ENCODE peak calls at places on chromosomes 13 and 19, in ten cellular contexts. One of them, this sample, is unnamed.

GRCh38 chr19:45615795-45616708 is 14.0 kb upstream of the GPR4 start:
- DNase-seq in thoracic aorta: no peak
- DNase-seq in tibial artery: peak
- DNase-seq in chondrocyte: no peak
- DNase-seq in fibroblast of lung: peak
- DNase-seq in HL-60: peak
- DNase-seq in lower leg skin: peak
- DNase-seq in natural killer cell: peak
- DNase-seq in Calu3: peak
- DNase-seq in epithelial cell of esophagus: peak
- DNase-seq in this sample: peak

GRCh38 chr13:34411881-34412280 is 530.2 kb upstream of the NBEA start:
- DNase-seq in thoracic aorta: no peak
- DNase-seq in tibial artery: no peak
- DNase-seq in chondrocyte: no peak
- DNase-seq in fibroblast of lung: no peak
- DNase-seq in HL-60: no peak
- DNase-seq in lower leg skin: no peak
- DNase-seq in natural killer cell: no peak
- DNase-seq in Calu3: no peak
- DNase-seq in epithelial cell of esophagus: no peak
- DNase-seq in this sample: no peak

GRCh38 chr19:46297700-46298476 is 1.0 kb downstream of the HIF3A start:
- DNase-seq in thoracic aorta: peak
- DNase-seq in tibial artery: peak
- DNase-seq in chondrocyte: no peak
- DNase-seq in fibroblast of lung: no peak
- DNase-seq in HL-60: no peak
- DNase-seq in lower leg skin: peak
- DNase-seq in natural killer cell: no peak
- DNase-seq in Calu3: no peak
- DNase-seq in epithelial cell of esophagus: no peak
- DNase-seq in this sample: no peak

GRCh38 chr19:29687244-29687896 is 22.1 kb downstream of the PLEKHF1 start:
- DNase-seq in thoracic aorta: no peak
- DNase-seq in tibial artery: peak
- DNase-seq in chondrocyte: no peak
- DNase-seq in fibroblast of lung: peak
- DNase-seq in HL-60: no peak
- DNase-seq in lower leg skin: peak
- DNase-seq in natural killer cell: no peak
- DNase-seq in Calu3: no peak
- DNase-seq in epithelial cell of esophagus: peak
- DNase-seq in this sample: no peak

GRCh38 chr13:102846261-102847015 is 606 bp downstream of the ERCC5 start:
- DNase-seq in thoracic aorta: no peak
- DNase-seq in tibial artery: no peak
- DNase-seq in chondrocyte: no peak
- DNase-seq in fibroblast of lung: peak
- DNase-seq in HL-60: no peak
- DNase-seq in lower leg skin: peak
- DNase-seq in natural killer cell: peak
- DNase-seq in Calu3: no peak
- DNase-seq in epithelial cell of esophagus: peak
- DNase-seq in this sample: no peak

GRCh38 chr19:32691952-32692726 is 518 bp downstream of the NUDT19 start:
- DNase-seq in thoracic aorta: no peak
- DNase-seq in tibial artery: peak
- DNase-seq in chondrocyte: peak
- DNase-seq in fibroblast of lung: peak
- DNase-seq in HL-60: peak
- DNase-seq in lower leg skin: peak
- DNase-seq in natural killer cell: peak
- DNase-seq in Calu3: peak
- DNase-seq in epithelial cell of esophagus: peak
- DNase-seq in this sample: no peak

GRCh38 chr13:50850445-50850844 is 7.0 kb upstream of the DLEU7 start:
- DNase-seq in thoracic aorta: no peak
- DNase-seq in tibial artery: no peak
- DNase-seq in chondrocyte: no peak
- DNase-seq in fibroblast of lung: no peak
- DNase-seq in HL-60: no peak
- DNase-seq in lower leg skin: no peak
- DNase-seq in natural killer cell: no peak
- DNase-seq in Calu3: no peak
- DNase-seq in epithelial cell of esophagus: no peak
- DNase-seq in this sample: no peak

GRCh38 chr19:2491130-2491801 is 15.3 kb downstream of the GADD45B start:
- DNase-seq in thoracic aorta: no peak
- DNase-seq in tibial artery: no peak
- DNase-seq in chondrocyte: peak
- DNase-seq in fibroblast of lung: peak
- DNase-seq in HL-60: no peak
- DNase-seq in lower leg skin: peak
- DNase-seq in natural killer cell: no peak
- DNase-seq in Calu3: peak
- DNase-seq in epithelial cell of esophagus: peak
- DNase-seq in this sample: no peak

GRCh38 chr13:50119593-50119992 is 104.3 kb downstream of the KCNRG start:
- DNase-seq in thoracic aorta: no peak
- DNase-seq in tibial artery: no peak
- DNase-seq in chondrocyte: no peak
- DNase-seq in fibroblast of lung: no peak
- DNase-seq in HL-60: no peak
- DNase-seq in lower leg skin: no peak
- DNase-seq in natural killer cell: no peak
- DNase-seq in Calu3: no peak
- DNase-seq in epithelial cell of esophagus: no peak
- DNase-seq in this sample: no peak

GRCh38 chr19:7869910-7870511 is 4.2 kb downstream of the PRR36 start:
- DNase-seq in thoracic aorta: no peak
- DNase-seq in tibial artery: no peak
- DNase-seq in chondrocyte: no peak
- DNase-seq in fibroblast of lung: no peak
- DNase-seq in HL-60: no peak
- DNase-seq in lower leg skin: no peak
- DNase-seq in natural killer cell: peak
- DNase-seq in Calu3: no peak
- DNase-seq in epithelial cell of esophagus: peak
- DNase-seq in this sample: no peak

GRCh38 chr13:31045621-31046081 is 113.2 kb downstream of the TEX26 start:
- DNase-seq in thoracic aorta: peak
- DNase-seq in tibial artery: peak
- DNase-seq in chondrocyte: no peak
- DNase-seq in fibroblast of lung: peak
- DNase-seq in HL-60: peak
- DNase-seq in lower leg skin: peak
- DNase-seq in natural killer cell: no peak
- DNase-seq in Calu3: peak
- DNase-seq in epithelial cell of esophagus: peak
- DNase-seq in this sample: no peak

GRCh38 chr13:21011378-21011777 is 50.0 kb downstream of the LATS2 start:
- DNase-seq in thoracic aorta: no peak
- DNase-seq in tibial artery: no peak
- DNase-seq in chondrocyte: no peak
- DNase-seq in fibroblast of lung: peak
- DNase-seq in HL-60: no peak
- DNase-seq in lower leg skin: no peak
- DNase-seq in natural killer cell: no peak
- DNase-seq in Calu3: no peak
- DNase-seq in epithelial cell of esophagus: no peak
- DNase-seq in this sample: no peak

DNA sequence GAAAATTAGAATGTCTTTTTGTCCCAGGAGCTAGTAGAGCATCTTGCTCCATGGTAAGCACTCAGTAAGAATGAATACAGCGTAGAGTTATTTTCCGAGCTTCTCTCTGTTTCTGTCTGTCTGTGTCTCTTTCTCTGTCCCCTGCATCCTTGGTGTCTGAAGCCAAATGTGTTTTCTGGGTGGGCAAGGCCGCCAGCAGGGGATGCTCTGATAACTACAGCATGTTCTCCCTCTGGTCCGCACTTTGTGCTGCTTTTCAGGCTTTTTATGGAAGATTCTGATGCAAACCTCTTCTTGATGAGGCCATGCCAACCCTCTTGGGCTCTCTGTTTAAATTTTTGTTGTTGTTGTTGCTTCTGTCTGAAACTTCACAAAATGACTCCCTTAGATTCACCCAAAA is 142.8 kb upstream of the UBL3 start:
- DNase-seq in thoracic aorta: no peak
- DNase-seq in tibial artery: no peak
- DNase-seq in chondrocyte: no peak
- DNase-seq in fibroblast of lung: no peak
- DNase-seq in HL-60: no peak
- DNase-seq in lower leg skin: no peak
- DNase-seq in natural killer cell: no peak
- DNase-seq in Calu3: no peak
- DNase-seq in epithelial cell of esophagus: no peak
- DNase-seq in this sample: no peak
- TF ChIP-seq CTCF in thoracic aorta: no peak
- TF ChIP-seq CTCF in tibial artery: no peak
- TF ChIP-seq CTCF in chondrocyte: no peak
- TF ChIP-seq CTCF in fibroblast of lung: no peak
- TF ChIP-seq CTCF in HL-60: no peak
- TF ChIP-seq CTCF in lower leg skin: no peak
- TF ChIP-seq CTCF in natural killer cell: no peak
- TF ChIP-seq CTCF in Calu3: no peak
- TF ChIP-seq CTCF in epithelial cell of esophagus: no peak
- TF ChIP-seq CTCF in this sample: no peak

GRCh38 chr19:50796128-50796633 is 6.0 kb downstream of the ACP4 start:
- DNase-seq in thoracic aorta: no peak
- DNase-seq in tibial artery: no peak
- DNase-seq in chondrocyte: no peak
- DNase-seq in fibroblast of lung: no peak
- DNase-seq in HL-60: no peak
- DNase-seq in lower leg skin: no peak
- DNase-seq in natural killer cell: no peak
- DNase-seq in Calu3: no peak
- DNase-seq in epithelial cell of esophagus: no peak
- DNase-seq in this sample: no peak

GRCh38 chr19:50793558-50794065 is 3.4 kb downstream of the ACP4 start:
- DNase-seq in thoracic aorta: no peak
- DNase-seq in tibial artery: no peak
- DNase-seq in chondrocyte: no peak
- DNase-seq in fibroblast of lung: no peak
- DNase-seq in HL-60: no peak
- DNase-seq in lower leg skin: no peak
- DNase-seq in natural killer cell: no peak
- DNase-seq in Calu3: no peak
- DNase-seq in epithelial cell of esophagus: no peak
- DNase-seq in this sample: no peak

GRCh38 chr19:50795665-50796073 is 5.5 kb downstream of the ACP4 start:
- DNase-seq in thoracic aorta: no peak
- DNase-seq in tibial artery: no peak
- DNase-seq in chondrocyte: no peak
- DNase-seq in fibroblast of lung: no peak
- DNase-seq in HL-60: no peak
- DNase-seq in lower leg skin: no peak
- DNase-seq in natural killer cell: no peak
- DNase-seq in Calu3: no peak
- DNase-seq in epithelial cell of esophagus: no peak
- DNase-seq in this sample: no peak

GRCh38 chr19:50794074-50794777 is 4.0 kb downstream of the ACP4 start:
- DNase-seq in thoracic aorta: no peak
- DNase-seq in tibial artery: no peak
- DNase-seq in chondrocyte: no peak
- DNase-seq in fibroblast of lung: no peak
- DNase-seq in HL-60: no peak
- DNase-seq in lower leg skin: no peak
- DNase-seq in natural killer cell: no peak
- DNase-seq in Calu3: peak
- DNase-seq in epithelial cell of esophagus: no peak
- DNase-seq in this sample: no peak

DNA sequence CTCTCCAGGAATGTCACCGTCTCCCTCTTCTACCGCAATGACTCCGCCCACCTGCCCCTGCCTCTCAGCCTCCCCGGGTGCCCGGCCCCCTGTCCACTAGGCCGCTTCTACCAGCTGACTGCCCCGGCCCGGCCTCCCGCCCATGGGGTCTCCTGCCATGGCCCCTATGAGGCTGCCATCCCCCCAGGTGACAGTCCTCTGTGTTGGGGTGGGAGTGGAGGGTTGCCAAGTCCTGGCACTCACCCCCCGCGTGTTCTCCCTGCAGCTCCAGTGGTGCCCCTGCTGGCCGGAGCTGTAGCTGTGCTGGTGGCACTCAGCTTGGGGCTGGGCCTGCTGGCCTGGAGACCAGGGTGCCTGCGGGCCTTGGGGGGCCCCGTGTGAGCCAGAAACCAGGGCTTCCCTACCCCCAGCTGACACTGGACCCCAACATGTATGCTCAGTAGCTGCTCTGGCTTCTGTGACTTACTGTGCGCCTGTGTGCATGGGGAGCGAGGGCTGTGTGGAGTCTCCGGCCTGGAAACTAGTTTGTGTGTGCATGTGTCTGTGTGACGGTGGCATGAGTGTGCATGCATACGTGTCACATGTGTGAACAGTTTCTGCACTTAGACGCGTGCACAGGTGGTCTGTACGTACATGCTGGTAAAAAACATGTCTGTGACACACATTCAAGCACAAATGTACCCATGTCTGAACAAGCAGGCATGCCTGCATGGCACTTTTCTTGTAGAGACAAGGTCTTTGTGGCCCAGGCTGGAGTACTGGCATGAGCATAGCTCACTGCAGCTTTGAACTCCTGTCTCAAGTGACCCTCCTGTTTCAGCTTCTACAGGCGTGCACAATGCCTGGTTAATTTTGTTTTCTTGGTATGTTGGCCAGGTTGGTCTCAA is 4.8 kb downstream of the ACP4 start:
- DNase-seq in thoracic aorta: no peak
- DNase-seq in tibial artery: no peak
- DNase-seq in chondrocyte: no peak
- DNase-seq in fibroblast of lung: no peak
- DNase-seq in HL-60: peak
- DNase-seq in lower leg skin: no peak
- DNase-seq in natural killer cell: no peak
- DNase-seq in Calu3: peak
- DNase-seq in epithelial cell of esophagus: peak
- DNase-seq in this sample: no peak
- TF ChIP-seq CTCF in thoracic aorta: no peak
- TF ChIP-seq CTCF in tibial artery: no peak
- TF ChIP-seq CTCF in chondrocyte: no peak
- TF ChIP-seq CTCF in fibroblast of lung: no peak
- TF ChIP-seq CTCF in HL-60: peak
- TF ChIP-seq CTCF in lower leg skin: no peak
- TF ChIP-seq CTCF in natural killer cell: no peak
- TF ChIP-seq CTCF in Calu3: peak
- TF ChIP-seq CTCF in epithelial cell of esophagus: peak
- TF ChIP-seq CTCF in this sample: peak

GRCh38 chr13:113816925-113817859 is 46.7 kb downstream of the GAS6 start:
- DNase-seq in thoracic aorta: peak
- DNase-seq in tibial artery: peak
- DNase-seq in chondrocyte: no peak
- DNase-seq in fibroblast of lung: peak
- DNase-seq in HL-60: no peak
- DNase-seq in lower leg skin: peak
- DNase-seq in natural killer cell: peak
- DNase-seq in Calu3: peak
- DNase-seq in epithelial cell of esophagus: peak
- DNase-seq in this sample: peak
- TF ChIP-seq CTCF in thoracic aorta: peak
- TF ChIP-seq CTCF in tibial artery: peak
- TF ChIP-seq CTCF in chondrocyte: peak
- TF ChIP-seq CTCF in fibroblast of lung: peak
- TF ChIP-seq CTCF in HL-60: peak
- TF ChIP-seq CTCF in lower leg skin: no peak
- TF ChIP-seq CTCF in natural killer cell: peak
- TF ChIP-seq CTCF in Calu3: peak
- TF ChIP-seq CTCF in epithelial cell of esophagus: peak
- TF ChIP-seq CTCF in this sample: peak

GRCh38 chr19:43723588-43723987 is 7.7 kb downstream of the IRGC start:
- DNase-seq in thoracic aorta: no peak
- DNase-seq in tibial artery: no peak
- DNase-seq in chondrocyte: no peak
- DNase-seq in fibroblast of lung: no peak
- DNase-seq in HL-60: no peak
- DNase-seq in lower leg skin: no peak
- DNase-seq in natural killer cell: no peak
- DNase-seq in Calu3: peak
- DNase-seq in epithelial cell of esophagus: peak
- DNase-seq in this sample: no peak
- TF ChIP-seq CTCF in thoracic aorta: no peak
- TF ChIP-seq CTCF in tibial artery: no peak
- TF ChIP-seq CTCF in chondrocyte: peak
- TF ChIP-seq CTCF in fibroblast of lung: peak
- TF ChIP-seq CTCF in HL-60: no peak
- TF ChIP-seq CTCF in lower leg skin: no peak
- TF ChIP-seq CTCF in natural killer cell: no peak
- TF ChIP-seq CTCF in Calu3: peak
- TF ChIP-seq CTCF in epithelial cell of esophagus: peak
- TF ChIP-seq CTCF in this sample: peak

This sample was measured in type B pancreatic cell.